ENCODE peak calls at places on chromosome 16, in seven cellular contexts. S, I, P, X, H, C and Q are unnamed samples.

GRCh38 chr16:71479420-71479819 is 9.7 kb downstream of the ZNF19 start:
- DNase-seq in S (no peak), X (no peak), I (no peak), P (no peak), C (peak), H (no peak), Q (peak)

GRCh38 chr16:89009343-89010209 is 32.6 kb upstream of the CBFA2T3 start:
- DNase-seq in X (peak), P (no peak), C (no peak), H (no peak), I (no peak), S (no peak), Q (peak)

GRCh38 chr16:11359370-11359769 is 14.1 kb downstream of the RMI2 start:
- DNase-seq in H (no peak), C (no peak), S (peak), X (no peak), I (no peak), P (no peak), Q (no peak)

GRCh38 chr16:5693426-5693825 is 595.8 kb upstream of the EEF2KMT start:
- DNase-seq in P (no peak), X (no peak), I (no peak), C (no peak), S (no peak), H (no peak), Q (no peak)

GRCh38 chr16:66954097-66954659 is 6.9 kb upstream of the CES3 start:
- DNase-seq in P (peak), X (peak), S (peak), H (peak), I (peak), C (peak), Q (peak)

GRCh38 chr16:76970087-76970744 is 220.8 kb upstream of the MON1B start:
- DNase-seq in X (no peak), P (no peak), I (no peak), H (peak), C (no peak), S (no peak), Q (no peak)

GRCh38 chr16:73015612-73016487 is 32.1 kb downstream of the ZFHX3 start:
- DNase-seq in X (peak), C (peak), I (no peak), S (peak), H (peak), P (peak), Q (no peak)

GRCh38 chr16:72442381-72443158 is 270.6 kb upstream of the PMFBP1 start:
- DNase-seq in I (no peak), C (no peak), S (no peak), H (no peak), X (no peak), P (no peak), Q (no peak)

GRCh38 chr16:5580320-5580719 is 482.7 kb upstream of the EEF2KMT start:
- DNase-seq in I (no peak), H (no peak), P (no peak), S (no peak), X (no peak), C (no peak), Q (no peak)

GRCh38 chr16:63702981-63703590 is 1418.8 kb downstream of the CDH11 start:
- DNase-seq in I (no peak), X (no peak), H (no peak), P (peak), S (no peak), C (no peak), Q (no peak)

GRCh38 chr16:54107803-54108202 is 178.8 kb downstream of the IRX3 start:
- DNase-seq in X (no peak), P (no peak), C (no peak), I (no peak), H (no peak), S (no peak), Q (no peak)

GRCh38 chr16:11738742-11739544 is 3.7 kb downstream of the TXNDC11 start:
- DNase-seq in C (peak), S (no peak), I (no peak), X (no peak), H (no peak), P (no peak), Q (no peak)

GRCh38 chr16:84180519-84181140 is 6.2 kb downstream of the TAF1C start:
- DNase-seq in C (no peak), H (no peak), S (no peak), X (no peak), P (no peak), I (no peak), Q (no peak)

GRCh38 chr16:84207266-84207665 is 16.3 kb downstream of the ADAD2 start:
- DNase-seq in P (no peak), H (no peak), I (no peak), S (no peak), X (no peak), C (no peak), Q (no peak)

GRCh38 chr16:8469102-8469778 is 121.1 kb downstream of the TMEM114 start:
- DNase-seq in P (no peak), X (no peak), C (no peak), I (no peak), H (no peak), S (no peak), Q (no peak)

GRCh38 chr16:86044881-86045600 is 146.1 kb downstream of the IRF8 start:
- DNase-seq in H (no peak), S (no peak), X (no peak), P (peak), I (peak), C (peak), Q (no peak)

GRCh38 chr16:48347191-48347860 is 37.9 kb downstream of the SIAH1 start:
- DNase-seq in I (no peak), C (no peak), S (no peak), P (no peak), X (no peak), H (no peak), Q (no peak)

DNA sequence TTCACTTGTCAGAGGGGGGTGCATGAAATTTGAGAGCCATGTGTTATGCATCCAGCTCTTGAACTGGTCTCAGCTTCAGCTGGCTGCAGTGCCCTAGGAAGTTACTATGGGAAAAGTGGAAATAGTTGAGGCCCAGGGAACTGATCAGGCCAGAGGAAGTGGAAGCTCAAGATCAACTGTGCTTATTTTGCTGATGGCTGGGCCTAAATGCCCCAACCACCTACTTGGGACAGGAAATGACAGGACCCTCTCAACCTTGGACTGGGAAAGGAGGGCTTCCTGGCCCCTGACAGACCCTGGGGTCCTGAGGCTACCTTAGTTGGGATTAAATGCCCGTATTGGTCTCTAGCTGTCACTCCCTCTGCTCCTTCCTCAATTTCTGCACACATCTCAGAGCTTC is 1.2 kb upstream of the TAOK2 start:
- DNase-seq in H (no peak), I (no peak), S (no peak), C (no peak), X (peak), P (no peak), Q (no peak)
- TF ChIP-seq POLR2A in H (no peak), I (no peak), S (no peak), C (no peak), X (no peak), P (no peak), Q (no peak)

GRCh38 chr16:23423496-23424049 is 29.4 kb downstream of the COG7 start:
- DNase-seq in P (peak), I (peak), S (peak), C (peak), H (peak), X (no peak), Q (no peak)
- TF ChIP-seq POLR2A in P (no peak), I (no peak), S (no peak), C (no peak), H (no peak), X (no peak), Q (no peak)

GRCh38 chr16:67968440-67969285 is at the start of gene SLC12A4:
- DNase-seq in P (peak), S (peak), X (peak), H (peak), C (peak), I (peak), Q (peak)
- TF ChIP-seq POLR2A in P (no peak), S (no peak), X (peak), H (peak), C (peak), I (peak), Q (peak)

GRCh38 chr16:50592996-50593395 is 44.8 kb downstream of the NKD1 start:
- DNase-seq in X (no peak), S (no peak), I (no peak), P (no peak), C (no peak), H (no peak), Q (no peak)
- TF ChIP-seq POLR2A in X (no peak), S (no peak), I (no peak), P (no peak), C (no peak), H (no peak), Q (no peak)

DNA sequence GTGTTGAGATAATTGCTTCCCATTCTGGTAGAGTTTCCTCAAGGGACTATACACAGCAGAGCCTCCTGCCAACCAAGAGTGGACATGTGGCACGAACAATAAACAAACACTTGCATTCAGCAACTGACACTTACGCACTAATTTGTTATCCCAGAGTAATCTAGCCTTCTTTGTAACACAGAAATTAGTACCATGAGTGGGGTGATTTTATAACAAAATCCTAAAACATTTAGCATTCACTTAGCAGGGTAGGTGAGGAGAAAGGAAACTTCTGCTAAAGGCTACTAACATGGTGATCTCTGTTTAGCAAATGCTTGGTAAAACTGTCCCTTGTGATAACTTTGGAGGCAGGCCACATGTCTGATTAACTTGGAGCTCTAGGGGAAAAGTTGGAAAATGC is 325.2 kb downstream of the HS3ST4 start:
- DNase-seq in X (no peak), C (no peak), I (no peak), H (no peak), P (no peak), S (no peak), Q (no peak)
- TF ChIP-seq POLR2A in X (no peak), C (no peak), I (no peak), H (no peak), P (no peak), S (no peak), Q (no peak)

GRCh38 chr16:75230471-75231110 is 11.8 kb downstream of the CTRB1 start:
- DNase-seq in S (no peak), X (no peak), P (no peak), C (no peak), H (no peak), I (no peak), Q (no peak)
- TF ChIP-seq POLR2A in S (no peak), X (no peak), P (no peak), C (no peak), H (no peak), I (no peak), Q (no peak)

DNA sequence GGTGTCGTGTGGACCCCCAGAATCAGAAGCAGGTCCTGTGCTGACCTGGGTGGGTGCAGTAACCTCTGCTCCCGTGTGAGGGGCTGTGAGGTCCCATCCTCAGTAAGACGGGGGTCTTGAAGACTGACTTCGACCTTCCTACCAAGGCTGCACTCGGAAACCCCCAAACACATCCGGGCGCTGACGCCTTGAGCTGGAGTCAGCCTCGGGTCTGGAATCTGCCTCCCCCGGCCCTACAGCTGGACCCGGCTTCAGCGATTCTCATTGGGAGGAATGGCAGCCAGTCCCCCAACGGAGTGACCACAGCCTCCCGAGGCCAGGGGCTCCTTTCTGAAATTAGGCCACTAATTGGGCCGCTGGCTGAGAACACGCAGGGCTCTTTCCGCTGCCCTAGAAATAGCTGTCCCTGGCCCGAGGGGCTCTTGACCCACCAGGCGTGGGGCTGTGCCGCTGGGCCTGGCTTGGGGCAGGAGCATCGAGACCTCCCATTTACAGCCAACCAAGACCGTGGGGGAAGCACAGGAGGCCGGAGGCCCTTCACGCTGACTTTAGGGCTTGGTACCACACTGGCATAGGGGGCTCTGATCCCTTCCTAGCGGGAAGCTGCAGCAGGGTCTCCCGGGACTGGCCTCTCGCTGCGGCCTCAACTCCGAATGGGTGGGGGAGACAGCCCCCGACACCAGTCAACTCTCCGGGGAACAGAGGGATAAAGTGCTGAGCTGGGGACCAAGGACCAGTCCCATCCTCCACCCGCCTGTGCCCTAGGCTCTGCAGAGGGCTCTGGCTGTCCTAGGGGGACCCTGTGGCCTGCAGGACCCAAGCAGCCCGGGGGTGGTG is 2.6 kb upstream of the GNG13 start:
- DNase-seq in C (no peak), X (no peak), P (no peak), H (no peak), I (no peak), S (no peak), Q (no peak)
- TF ChIP-seq POLR2A in C (no peak), X (no peak), P (no peak), H (no peak), I (no peak), S (no peak), Q (no peak)